ENCODE peak calls at places on chromosomes 6 and 20, in six cellular contexts. One of them, this sample, is unnamed.

GRCh38 chr6:15462717-15463525 is 199.9 kb downstream of the DTNBP1 start:
- DNase-seq in mesothelial cell of epicardium: no peak
- DNase-seq in fibroblast of mammary gland: peak; percentile 68
- DNase-seq in MM.1S: no peak
- DNase-seq in pancreas: no peak
- DNase-seq in H1: no peak
- DNase-seq in this sample: no peak

GRCh38 chr20:49706548-49707517 is 6.8 kb downstream of the B4GALT5 start:
- DNase-seq in mesothelial cell of epicardium: no peak
- DNase-seq in fibroblast of mammary gland: no peak
- DNase-seq in MM.1S: no peak
- DNase-seq in pancreas: no peak
- DNase-seq in H1: no peak
- DNase-seq in this sample: no peak

GRCh38 chr6:90719321-90720195 is 132.7 kb upstream of the MAP3K7 start:
- DNase-seq in mesothelial cell of epicardium: no peak
- DNase-seq in fibroblast of mammary gland: no peak
- DNase-seq in MM.1S: no peak
- DNase-seq in pancreas: no peak
- DNase-seq in H1: no peak
- DNase-seq in this sample: no peak

GRCh38 chr6:34695729-34696188 is 808 bp downstream of the ILRUN start:
- DNase-seq in mesothelial cell of epicardium: no peak
- DNase-seq in fibroblast of mammary gland: no peak
- DNase-seq in MM.1S: no peak
- DNase-seq in pancreas: no peak
- DNase-seq in H1: no peak
- DNase-seq in this sample: no peak

GRCh38 chr6:52640170-52640569 is 30.7 kb upstream of the TMEM14A start:
- DNase-seq in mesothelial cell of epicardium: no peak
- DNase-seq in fibroblast of mammary gland: peak; percentile 70
- DNase-seq in MM.1S: no peak
- DNase-seq in pancreas: peak; percentile 27
- DNase-seq in H1: no peak
- DNase-seq in this sample: no peak

GRCh38 chr6:111718990-111719389 is 113.3 kb upstream of the TRAF3IP2 start:
- DNase-seq in mesothelial cell of epicardium: no peak
- DNase-seq in fibroblast of mammary gland: peak; percentile 48
- DNase-seq in MM.1S: no peak
- DNase-seq in pancreas: no peak
- DNase-seq in H1: no peak
- DNase-seq in this sample: no peak

GRCh38 chr6:148972481-148972880 is 225.7 kb downstream of the UST start:
- DNase-seq in mesothelial cell of epicardium: peak; percentile 46
- DNase-seq in fibroblast of mammary gland: peak; percentile 11
- DNase-seq in MM.1S: peak; percentile 78
- DNase-seq in pancreas: peak; percentile 85
- DNase-seq in H1: peak; percentile 88
- DNase-seq in this sample: peak; percentile 62

GRCh38 chr6:125906158-125906998 is 50.2 kb upstream of the HINT3 start:
- DNase-seq in mesothelial cell of epicardium: no peak
- DNase-seq in fibroblast of mammary gland: peak; percentile 38
- DNase-seq in MM.1S: peak; percentile 19
- DNase-seq in pancreas: peak; percentile 53
- DNase-seq in H1: peak; percentile 85
- DNase-seq in this sample: peak; percentile 23

GRCh38 chr20:45097485-45098095 is 3.3 kb downstream of the KCNS1 start:
- DNase-seq in mesothelial cell of epicardium: no peak
- DNase-seq in fibroblast of mammary gland: peak; percentile 52
- DNase-seq in MM.1S: no peak
- DNase-seq in pancreas: no peak
- DNase-seq in H1: no peak
- DNase-seq in this sample: no peak

GRCh38 chr20:22795897-22796296 is 211.5 kb upstream of the FOXA2 start:
- DNase-seq in mesothelial cell of epicardium: no peak
- DNase-seq in fibroblast of mammary gland: peak; percentile 98
- DNase-seq in MM.1S: no peak
- DNase-seq in pancreas: peak; percentile 28
- DNase-seq in H1: no peak
- DNase-seq in this sample: no peak

GRCh38 chr6:1519597-1519996 is 90.1 kb upstream of the FOXC1 start:
- DNase-seq in mesothelial cell of epicardium: no peak
- DNase-seq in fibroblast of mammary gland: no peak
- DNase-seq in MM.1S: no peak
- DNase-seq in pancreas: no peak
- DNase-seq in H1: no peak
- DNase-seq in this sample: no peak

GRCh38 chr6:144834426-144835038 is 549.4 kb downstream of the UTRN start:
- DNase-seq in mesothelial cell of epicardium: no peak
- DNase-seq in fibroblast of mammary gland: no peak
- DNase-seq in MM.1S: no peak
- DNase-seq in pancreas: no peak
- DNase-seq in H1: no peak
- DNase-seq in this sample: no peak

DNA sequence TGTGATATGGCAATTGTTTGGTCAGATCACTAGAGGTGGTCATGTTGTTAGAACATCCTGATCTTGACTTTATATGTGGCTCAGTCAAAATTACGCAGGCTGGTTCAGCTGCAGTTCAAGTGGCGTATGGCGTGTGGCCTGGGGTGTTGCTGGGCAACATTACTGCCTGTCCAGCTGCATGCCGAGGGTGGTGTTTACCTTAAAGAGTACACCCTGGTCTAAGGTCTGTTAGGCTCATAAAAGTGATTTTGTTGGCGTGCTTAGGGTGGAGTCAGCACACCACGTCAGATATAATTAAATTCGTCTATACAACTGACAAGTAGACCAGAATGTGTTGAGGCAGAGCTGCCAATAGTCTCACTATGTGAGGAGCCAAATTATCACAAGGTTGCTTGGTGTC is 55.6 kb upstream of the NEDD9 start:
- DNase-seq in mesothelial cell of epicardium: no peak
- DNase-seq in fibroblast of mammary gland: no peak
- DNase-seq in MM.1S: no peak
- DNase-seq in pancreas: no peak
- DNase-seq in H1: no peak
- DNase-seq in this sample: no peak
- TF ChIP-seq CTCF in mesothelial cell of epicardium: no peak
- TF ChIP-seq CTCF in fibroblast of mammary gland: no peak
- TF ChIP-seq CTCF in MM.1S: no peak
- TF ChIP-seq CTCF in pancreas: no peak
- TF ChIP-seq CTCF in H1: no peak
- TF ChIP-seq CTCF in this sample: no peak

DNA sequence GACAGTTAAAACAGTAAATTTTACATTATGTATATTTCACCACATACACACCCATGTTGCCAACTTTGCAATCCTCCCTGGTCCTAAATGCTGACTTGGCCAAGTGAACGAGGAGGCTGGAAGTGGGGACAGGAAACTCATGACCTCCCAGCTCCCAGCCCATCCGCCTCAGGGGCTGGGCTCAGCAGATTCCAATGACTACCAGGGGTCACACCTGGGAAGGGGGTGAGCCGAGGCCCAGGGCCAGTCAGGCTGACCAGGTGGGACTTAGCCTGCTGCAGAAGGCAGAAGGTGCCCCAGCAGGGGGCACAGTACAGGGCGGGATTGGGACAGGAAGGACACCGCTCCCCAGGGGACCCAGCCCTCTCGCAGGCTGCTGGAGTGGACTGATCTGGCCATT is 2.4 kb downstream of the SIGLEC1 start:
- DNase-seq in mesothelial cell of epicardium: no peak
- DNase-seq in fibroblast of mammary gland: no peak
- DNase-seq in MM.1S: no peak
- DNase-seq in pancreas: no peak
- DNase-seq in H1: no peak
- DNase-seq in this sample: no peak
- TF ChIP-seq CTCF in mesothelial cell of epicardium: no peak
- TF ChIP-seq CTCF in fibroblast of mammary gland: no peak
- TF ChIP-seq CTCF in MM.1S: no peak
- TF ChIP-seq CTCF in pancreas: no peak
- TF ChIP-seq CTCF in H1: no peak
- TF ChIP-seq CTCF in this sample: no peak

GRCh38 chr6:116115781-116116180 is 10.2 kb downstream of the COL10A1 start:
- DNase-seq in mesothelial cell of epicardium: no peak
- DNase-seq in fibroblast of mammary gland: peak; percentile 24
- DNase-seq in MM.1S: no peak
- DNase-seq in pancreas: no peak
- DNase-seq in H1: no peak
- DNase-seq in this sample: no peak
- TF ChIP-seq CTCF in mesothelial cell of epicardium: peak; percentile 74
- TF ChIP-seq CTCF in fibroblast of mammary gland: peak; percentile 42
- TF ChIP-seq CTCF in MM.1S: peak; percentile 25
- TF ChIP-seq CTCF in pancreas: no peak
- TF ChIP-seq CTCF in H1: no peak
- TF ChIP-seq CTCF in this sample: no peak

DNA sequence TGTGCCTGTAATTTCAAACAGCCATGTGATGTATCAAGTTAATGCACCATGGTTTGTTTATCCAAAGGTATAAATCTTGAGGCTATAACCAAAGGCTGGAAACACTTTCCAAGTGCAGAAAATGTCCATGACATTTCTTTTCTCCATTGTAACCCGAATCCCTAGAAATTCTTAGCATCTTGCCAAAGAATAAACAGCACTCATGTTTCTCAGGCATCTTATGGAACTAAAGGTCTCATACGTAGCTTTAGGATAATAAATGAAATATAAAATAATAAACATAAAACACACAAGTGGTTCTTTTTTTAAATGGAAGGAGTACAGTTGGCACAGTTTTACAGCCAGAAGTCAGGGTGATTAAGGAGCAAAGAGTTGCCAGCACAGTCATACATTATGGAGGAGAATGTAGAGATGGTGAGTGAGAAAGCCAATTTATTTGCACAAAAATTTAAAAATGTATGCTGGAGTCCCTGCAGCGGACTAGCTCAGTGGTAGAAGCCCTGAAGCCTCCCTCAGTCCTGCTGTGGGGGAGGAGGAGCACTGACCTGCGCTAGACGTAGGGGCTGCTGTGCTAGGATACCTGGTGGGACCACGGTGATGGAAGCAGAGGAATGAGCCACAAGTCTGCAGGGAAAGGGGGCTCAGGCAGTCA is 18.1 kb downstream of the CDH26 start:
- DNase-seq in mesothelial cell of epicardium: no peak
- DNase-seq in fibroblast of mammary gland: no peak
- DNase-seq in MM.1S: no peak
- DNase-seq in pancreas: no peak
- DNase-seq in H1: no peak
- DNase-seq in this sample: no peak
- TF ChIP-seq CTCF in mesothelial cell of epicardium: no peak
- TF ChIP-seq CTCF in fibroblast of mammary gland: no peak
- TF ChIP-seq CTCF in MM.1S: no peak
- TF ChIP-seq CTCF in pancreas: no peak
- TF ChIP-seq CTCF in H1: no peak
- TF ChIP-seq CTCF in this sample: no peak

GRCh38 chr6:157022022-157022740 is 245.0 kb downstream of the ARID1B start:
- DNase-seq in mesothelial cell of epicardium: peak; percentile 83
- DNase-seq in fibroblast of mammary gland: peak; percentile 93
- DNase-seq in MM.1S: peak; percentile 70
- DNase-seq in pancreas: peak; percentile 93
- DNase-seq in H1: peak; percentile 71
- DNase-seq in this sample: peak; percentile 66

GRCh38 chr6:157020398-157021266 is 243.5 kb downstream of the ARID1B start:
- DNase-seq in mesothelial cell of epicardium: no peak
- DNase-seq in fibroblast of mammary gland: peak; percentile 61
- DNase-seq in MM.1S: peak; percentile 46
- DNase-seq in pancreas: no peak
- DNase-seq in H1: no peak
- DNase-seq in this sample: no peak

GRCh38 chr6:157019733-157020132 is 242.6 kb downstream of the ARID1B start:
- DNase-seq in mesothelial cell of epicardium: no peak
- DNase-seq in fibroblast of mammary gland: peak; percentile 38
- DNase-seq in MM.1S: peak; percentile 31
- DNase-seq in pancreas: no peak
- DNase-seq in H1: no peak
- DNase-seq in this sample: no peak

GRCh38 chr6:157019115-157019628 is 242.0 kb downstream of the ARID1B start:
- DNase-seq in mesothelial cell of epicardium: no peak
- DNase-seq in fibroblast of mammary gland: peak; percentile 17
- DNase-seq in MM.1S: peak; percentile 17
- DNase-seq in pancreas: no peak
- DNase-seq in H1: no peak
- DNase-seq in this sample: no peak

DNA sequence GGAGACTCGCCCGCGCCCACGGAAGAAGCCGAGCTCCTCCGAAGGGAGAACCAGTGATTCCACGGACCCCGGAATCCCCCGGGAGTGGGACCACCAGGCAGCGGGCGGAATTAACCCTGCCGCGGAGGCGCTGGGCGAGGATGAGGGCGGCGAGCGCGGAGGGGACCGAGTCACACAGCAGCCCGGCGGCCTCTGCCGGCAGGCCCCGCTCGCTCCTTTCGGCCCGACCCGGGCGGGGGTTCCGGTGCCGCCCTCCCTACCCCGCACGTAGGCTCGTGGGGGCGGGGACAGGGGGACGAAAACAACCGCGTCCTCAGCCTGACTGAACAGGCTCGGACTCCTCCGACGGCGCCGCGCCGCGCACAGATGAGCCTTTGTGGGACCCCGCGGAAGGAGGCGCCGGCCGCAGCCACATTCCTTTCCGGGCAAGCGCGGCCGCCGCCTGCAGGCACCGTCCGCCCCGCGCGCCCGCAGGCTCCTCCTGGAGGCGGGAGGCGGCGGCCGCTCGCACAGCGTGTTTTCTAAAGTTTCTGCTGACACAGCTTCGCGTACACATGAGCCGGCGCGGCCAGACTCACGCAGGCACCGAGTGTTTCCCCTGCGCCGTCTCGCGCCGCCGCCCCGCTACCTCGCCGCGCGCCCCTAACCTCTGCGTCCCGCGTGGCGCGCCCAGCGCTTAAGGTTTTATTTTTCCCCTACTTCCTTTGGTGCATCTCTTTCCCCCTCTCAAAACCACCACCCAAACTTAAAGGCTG is 244.3 kb downstream of the ARID1B start:
- DNase-seq in mesothelial cell of epicardium: peak; percentile 76
- DNase-seq in fibroblast of mammary gland: peak; percentile 85
- DNase-seq in MM.1S: peak; percentile 79
- DNase-seq in pancreas: peak; percentile 85
- DNase-seq in H1: peak; percentile 90
- DNase-seq in this sample: peak; percentile 87
- TF ChIP-seq CTCF in mesothelial cell of epicardium: peak; percentile 44
- TF ChIP-seq CTCF in fibroblast of mammary gland: no peak
- TF ChIP-seq CTCF in MM.1S: no peak
- TF ChIP-seq CTCF in pancreas: no peak
- TF ChIP-seq CTCF in H1: peak; percentile 9
- TF ChIP-seq CTCF in this sample: no peak

GRCh38 chr6:106509420-106510089 is 119.7 kb downstream of the RTN4IP1 start:
- DNase-seq in mesothelial cell of epicardium: no peak
- DNase-seq in fibroblast of mammary gland: peak; percentile 60
- DNase-seq in MM.1S: no peak
- DNase-seq in pancreas: no peak
- DNase-seq in H1: peak; percentile 61
- DNase-seq in this sample: peak; percentile 29
- TF ChIP-seq CTCF in mesothelial cell of epicardium: no peak
- TF ChIP-seq CTCF in fibroblast of mammary gland: peak; percentile 9
- TF ChIP-seq CTCF in MM.1S: no peak
- TF ChIP-seq CTCF in pancreas: no peak
- TF ChIP-seq CTCF in H1: peak; percentile 11
- TF ChIP-seq CTCF in this sample: no peak

GRCh38 chr6:73134588-73134987 is 90.7 kb downstream of the KHDC1L start:
- DNase-seq in mesothelial cell of epicardium: no peak
- DNase-seq in fibroblast of mammary gland: peak; percentile 28
- DNase-seq in MM.1S: no peak
- DNase-seq in pancreas: peak; percentile 18
- DNase-seq in H1: peak; percentile 97
- DNase-seq in this sample: peak; percentile 22
- TF ChIP-seq CTCF in mesothelial cell of epicardium: peak; percentile 36
- TF ChIP-seq CTCF in fibroblast of mammary gland: peak; percentile 46
- TF ChIP-seq CTCF in MM.1S: peak; percentile 49
- TF ChIP-seq CTCF in pancreas: no peak
- TF ChIP-seq CTCF in H1: peak; percentile 98
- TF ChIP-seq CTCF in this sample: no peak

This sample was measured in activated B cell treated with CpG ODN at 0.5 μM for 24 hours.